ENCODE peak calls at places on chromosomes 12 and 14, in seven cellular contexts. J, Q, D, E, V, R and I are unnamed samples.

GRCh38 chr12:113413488-113413939 is 8.7 kb upstream of the SDSL start:
- DNase-seq in J (no peak), Q (no peak), D (no peak), E (peak), V (peak), R (peak), I (no peak)

GRCh38 chr12:71415336-71416231 is 24.0 kb upstream of the LGR5 start:
- DNase-seq in J (no peak), Q (no peak), D (no peak), E (peak), V (peak), R (peak), I (peak)

GRCh38 chr12:690466-690865 is 27.2 kb upstream of the NINJ2 start:
- DNase-seq in J (no peak), Q (no peak), D (no peak), E (no peak), V (no peak), R (no peak), I (no peak)

GRCh38 chr12:112252184-112252583 is 126.8 kb downstream of the TRAFD1 start:
- DNase-seq in J (peak), Q (no peak), D (no peak), E (no peak), V (no peak), R (no peak), I (no peak)

GRCh38 chr12:66195242-66195641 is 6.2 kb downstream of the IRAK3 start:
- DNase-seq in J (peak), Q (no peak), D (no peak), E (no peak), V (no peak), R (no peak), I (no peak)

GRCh38 chr14:92690171-92691011 is 58.0 kb downstream of the LGMN start:
- DNase-seq in J (peak), Q (no peak), D (no peak), E (peak), V (peak), R (peak), I (peak)

GRCh38 chr12:67155863-67156262 is 113.3 kb upstream of the CAND1 start:
- DNase-seq in J (no peak), Q (no peak), D (no peak), E (no peak), V (no peak), R (no peak), I (no peak)

GRCh38 chr12:64269161-64269560 is 47.1 kb upstream of the KICS2 start:
- DNase-seq in J (no peak), Q (no peak), D (no peak), E (no peak), V (no peak), R (no peak), I (no peak)

GRCh38 chr14:75254381-75254821 is 24.2 kb upstream of the FOS start:
- DNase-seq in J (peak), Q (no peak), D (no peak), E (no peak), V (no peak), R (no peak), I (no peak)

GRCh38 chr12:92471551-92471950 is 231.2 kb upstream of the PLEKHG7 start:
- DNase-seq in J (no peak), Q (no peak), D (no peak), E (no peak), V (no peak), R (no peak), I (no peak)

GRCh38 chr12:92108651-92109050 is 37.0 kb downstream of the BTG1 start:
- DNase-seq in J (no peak), Q (peak), D (no peak), E (peak), V (no peak), R (no peak), I (peak)

GRCh38 chr12:13112968-13113367 is 9.5 kb upstream of the GSG1 start:
- DNase-seq in J (no peak), Q (no peak), D (no peak), E (no peak), V (no peak), R (no peak), I (no peak)

GRCh38 chr12:49549735-49550710 is 11.2 kb downstream of the KCNH3 start:
- DNase-seq in J (no peak), Q (no peak), D (no peak), E (no peak), V (no peak), R (no peak), I (no peak)

GRCh38 chr14:51023964-51024363 is 70.9 kb downstream of the TRIM9 start:
- DNase-seq in J (no peak), Q (no peak), D (no peak), E (no peak), V (no peak), R (no peak), I (no peak)

GRCh38 chr14:51205486-51205885 is 34.6 kb upstream of the TMX1 start:
- DNase-seq in J (no peak), Q (no peak), D (no peak), E (peak), V (no peak), R (no peak), I (no peak)

GRCh38 chr14:41641690-41642089 is 35.0 kb downstream of the LRFN5 start:
- DNase-seq in J (no peak), Q (no peak), D (no peak), E (no peak), V (no peak), R (no peak), I (no peak)

GRCh38 chr14:99809376-99809775 is 16.2 kb downstream of the EML1 start:
- DNase-seq in J (no peak), Q (peak), D (peak), E (no peak), V (no peak), R (no peak), I (no peak)

GRCh38 chr12:115209230-115209629 is 525.3 kb upstream of the TBX3 start:
- DNase-seq in J (no peak), Q (no peak), D (no peak), E (no peak), V (no peak), R (no peak), I (no peak)

GRCh38 chr14:80233489-80233888 is 22.2 kb upstream of the DIO2 start:
- DNase-seq in J (no peak), Q (no peak), D (no peak), E (no peak), V (no peak), R (no peak), I (no peak)

GRCh38 chr12:67969134-67969782 is 20.0 kb upstream of the IFNG-AS1 start:
- DNase-seq in J (no peak), Q (no peak), D (no peak), E (no peak), V (no peak), R (no peak), I (no peak)

GRCh38 chr14:103728721-103729120 is 13.1 kb downstream of the ZFYVE21 start:
- DNase-seq in J (peak), Q (no peak), D (no peak), E (no peak), V (no peak), R (no peak), I (no peak)

GRCh38 chr14:30194769-30195168 is 267.1 kb upstream of the PRKD1 start:
- DNase-seq in J (no peak), Q (no peak), D (no peak), E (no peak), V (no peak), R (no peak), I (no peak)

GRCh38 chr14:60272177-60272576 is 23.2 kb downstream of the PPM1A start:
- DNase-seq in J (no peak), Q (no peak), D (no peak), E (no peak), V (no peak), R (no peak), I (no peak)

GRCh38 chr12:9750276-9751203 is 10.2 kb downstream of the CD69 start:
- DNase-seq in J (no peak), Q (peak), D (no peak), E (peak), V (peak), R (peak), I (peak)

GRCh38 chr12:9752145-9752717 is 8.5 kb downstream of the CD69 start:
- DNase-seq in J (no peak), Q (no peak), D (no peak), E (no peak), V (no peak), R (no peak), I (no peak)

GRCh38 chr12:9754097-9754964 is 6.4 kb downstream of the CD69 start:
- DNase-seq in J (no peak), Q (no peak), D (no peak), E (no peak), V (no peak), R (no peak), I (no peak)

GRCh38 chr12:9753042-9753820 is 7.5 kb downstream of the CD69 start:
- DNase-seq in J (no peak), Q (no peak), D (no peak), E (no peak), V (no peak), R (no peak), I (no peak)

DNA sequence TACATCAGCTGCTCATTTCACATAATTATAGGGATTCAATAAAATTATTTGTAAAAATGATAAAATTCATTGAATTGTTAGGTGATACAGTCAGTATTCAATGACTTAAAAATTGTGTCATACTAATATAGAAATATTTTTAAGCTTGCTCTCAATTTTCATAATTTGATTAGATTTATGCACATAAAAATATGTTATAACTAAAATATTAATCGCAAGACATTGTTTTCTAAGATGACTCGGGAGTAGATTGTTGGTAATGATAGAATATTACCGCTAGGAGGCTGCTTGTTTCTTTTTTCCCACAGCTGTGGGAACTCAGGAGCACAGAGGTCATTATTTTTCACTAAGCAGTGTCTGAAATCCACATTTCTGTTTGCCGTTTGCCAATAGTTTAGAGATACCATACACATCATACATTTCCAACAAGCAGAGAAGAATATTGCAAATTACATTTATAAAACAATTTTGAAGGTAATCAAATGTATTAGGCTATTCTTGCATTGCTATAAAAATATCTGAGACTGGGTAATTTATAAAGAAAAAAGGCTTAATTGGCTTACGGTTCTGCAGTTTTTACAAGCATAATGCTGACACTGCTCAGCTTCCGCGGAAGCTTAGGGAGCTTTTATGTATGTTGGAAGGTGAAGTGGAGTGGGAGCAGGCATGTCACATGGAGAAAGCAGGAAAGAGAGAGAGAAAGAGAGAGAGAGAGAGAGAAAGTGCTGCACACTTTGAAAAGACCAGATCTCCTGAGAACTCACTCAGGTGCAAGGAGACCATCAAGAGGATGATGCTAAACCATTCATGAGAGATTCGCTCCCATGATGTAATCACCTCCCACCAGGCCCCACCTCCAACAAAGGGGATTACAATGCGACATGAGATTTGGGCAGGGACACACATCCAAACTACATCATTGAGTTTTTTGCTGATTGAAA is 9.2 kb downstream of the CD69 start:
- DNase-seq in J (no peak), Q (no peak), D (no peak), E (no peak), V (peak), R (peak), I (peak)
- TF ChIP-seq POLR2A in J (no peak), Q (no peak), D (no peak), E (no peak), V (no peak), R (no peak), I (peak)

DNA sequence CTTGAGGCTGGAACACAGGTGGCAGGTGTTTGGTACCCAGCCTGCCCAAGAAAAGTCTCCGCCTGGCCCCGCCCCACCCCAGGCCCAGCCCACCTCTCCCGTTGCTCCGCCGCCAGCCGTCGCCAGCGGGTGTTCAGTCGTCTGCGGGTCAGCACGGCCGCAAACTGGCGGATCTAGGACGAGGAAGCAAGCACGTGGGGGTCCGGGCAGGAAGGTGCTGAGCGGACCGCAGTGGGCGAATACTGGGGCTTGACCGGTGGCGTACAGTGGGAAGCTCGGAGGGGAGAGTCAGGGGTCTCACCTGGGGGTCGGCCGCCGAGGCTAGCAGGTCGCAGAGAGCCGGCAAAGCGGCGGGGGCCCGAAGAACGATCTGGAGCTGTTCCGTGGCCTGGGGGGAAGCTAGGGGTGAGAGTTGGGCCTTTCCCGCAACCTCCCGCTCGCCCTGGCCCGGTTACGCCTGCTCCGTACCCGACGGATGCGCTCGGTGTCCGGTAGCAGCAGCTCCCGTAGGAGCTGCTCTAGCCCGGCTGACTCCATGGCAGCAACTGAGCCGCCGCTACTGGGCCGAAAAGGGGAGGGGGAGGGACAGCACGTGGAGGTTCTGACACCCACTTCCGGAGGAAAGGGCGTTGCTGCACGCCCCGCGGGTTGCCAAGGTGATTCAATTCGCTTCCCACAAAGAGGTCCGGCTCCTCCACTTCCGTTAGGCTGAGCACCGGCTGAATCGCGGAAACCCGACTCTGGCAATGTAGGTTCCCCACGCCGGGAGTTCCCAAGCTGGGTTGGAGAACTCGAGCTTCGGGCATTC is at the start of gene IPO4:
- DNase-seq in J (peak), Q (peak), D (peak), E (peak), V (peak), R (peak), I (peak)
- TF ChIP-seq POLR2A in J (no peak), Q (peak), D (peak), E (peak), V (peak), R (peak), I (peak)

GRCh38 chr14:76933515-76933914 is 95.0 kb downstream of the IRF2BPL start:
- DNase-seq in J (no peak), Q (no peak), D (no peak), E (no peak), V (no peak), R (no peak), I (no peak)
- TF ChIP-seq POLR2A in J (no peak), Q (no peak), D (no peak), E (no peak), V (no peak), R (no peak), I (no peak)

DNA sequence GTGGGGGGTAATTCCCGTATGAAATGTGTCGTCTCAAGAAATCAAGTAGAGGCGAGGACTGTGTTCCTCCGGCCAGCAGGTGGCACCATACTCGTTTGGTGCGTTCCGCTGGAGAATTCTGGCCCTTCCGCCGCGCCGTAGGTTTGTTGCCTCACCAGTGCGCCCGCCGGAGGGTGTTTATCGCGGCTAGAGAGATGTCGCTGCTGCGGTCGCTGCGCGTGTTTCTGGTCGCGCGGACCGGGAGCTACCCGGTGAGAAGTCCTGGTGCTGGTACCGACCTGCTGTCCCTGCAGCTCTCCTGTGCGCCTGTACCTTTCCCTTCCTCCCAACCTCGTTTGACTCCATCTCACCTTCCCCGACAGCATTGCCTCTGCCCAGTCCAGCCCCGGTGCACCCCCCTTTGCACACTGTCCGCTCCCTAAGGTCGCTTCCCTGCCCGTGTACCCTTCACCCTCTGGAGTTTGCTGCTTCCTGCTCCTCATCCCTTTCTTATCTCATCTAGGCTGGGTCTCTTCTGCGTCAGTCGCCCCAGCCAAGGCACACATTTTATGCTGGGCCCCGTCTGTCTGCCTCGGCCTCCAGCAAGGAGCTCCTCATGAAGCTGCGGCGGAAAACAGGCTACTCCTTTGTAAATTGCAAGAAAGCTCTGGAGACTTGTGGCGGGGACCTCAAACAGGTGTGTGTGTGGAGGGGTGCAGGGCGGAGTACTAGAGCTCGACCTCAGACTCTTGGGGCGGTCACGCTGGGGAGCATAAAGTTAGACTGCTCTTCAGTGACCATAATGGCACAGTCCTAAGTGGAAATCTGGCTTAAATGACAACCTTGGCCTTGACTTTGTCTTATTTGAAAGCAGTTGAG is at the start of gene TSFM:
- DNase-seq in J (peak), Q (peak), D (peak), E (peak), V (peak), R (peak), I (peak)
- TF ChIP-seq POLR2A in J (no peak), Q (peak), D (peak), E (peak), V (peak), R (peak), I (peak)

GRCh38 chr12:54282949-54283593 is 2.5 kb downstream of the HNRNPA1 start:
- DNase-seq in J (no peak), Q (no peak), D (no peak), E (peak), V (no peak), R (no peak), I (peak)
- TF ChIP-seq POLR2A in J (no peak), Q (no peak), D (no peak), E (no peak), V (peak), R (no peak), I (no peak)

GRCh38 chr14:101241147-101241546 is 320.1 kb upstream of the DIO3 start:
- DNase-seq in J (no peak), Q (no peak), D (no peak), E (no peak), V (no peak), R (no peak), I (no peak)
- TF ChIP-seq POLR2A in J (no peak), Q (no peak), D (no peak), E (no peak), V (no peak), R (no peak), I (no peak)

GRCh38 chr12:47867496-47867941 is 37.3 kb downstream of the VDR start:
- DNase-seq in J (no peak), Q (no peak), D (no peak), E (peak), V (no peak), R (no peak), I (no peak)

GRCh38 chr12:47868041-47868440 is 36.8 kb downstream of the VDR start:
- DNase-seq in J (no peak), Q (no peak), D (no peak), E (no peak), V (no peak), R (no peak), I (no peak)

GRCh38 chr12:47870175-47870781 is 34.5 kb downstream of the VDR start:
- DNase-seq in J (peak), Q (peak), D (peak), E (peak), V (peak), R (peak), I (peak)

GRCh38 chr12:47864646-47865235 is 40.1 kb downstream of the VDR start:
- DNase-seq in J (no peak), Q (no peak), D (no peak), E (no peak), V (no peak), R (no peak), I (no peak)

DNA sequence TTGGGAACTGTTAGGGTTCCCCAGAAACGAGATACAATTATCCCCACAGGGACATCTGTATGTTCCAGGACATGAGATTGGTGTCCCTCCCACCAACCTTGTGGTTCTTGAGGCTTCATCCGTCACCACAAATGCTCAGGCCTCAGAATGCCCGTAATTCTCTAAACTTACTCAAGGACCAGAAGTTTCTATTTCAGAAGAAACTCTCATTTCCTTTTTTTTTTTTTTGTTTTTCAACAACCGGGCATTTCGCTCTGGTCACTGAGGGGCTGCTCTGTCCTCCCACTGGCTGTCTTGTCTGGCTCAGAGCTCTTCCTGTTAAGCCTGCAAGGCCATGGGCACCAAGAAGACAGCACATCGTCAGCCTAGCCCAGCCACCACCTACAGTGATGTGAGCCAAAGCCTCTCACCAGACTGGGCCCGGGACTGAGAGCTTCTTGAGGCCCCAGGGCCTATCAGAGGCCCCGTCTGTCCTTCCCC is 36.2 kb downstream of the VDR start:
- DNase-seq in J (no peak), Q (no peak), D (no peak), E (peak), V (no peak), R (no peak), I (no peak)
- TF ChIP-seq POLR2A in J (no peak), Q (no peak), D (no peak), E (no peak), V (no peak), R (no peak), I (no peak)